ENCODE peak calls at places on chromosomes 16 and 17, in eight cellular contexts. R is pancreas, N is mucosa of descending colon, T is endothelial cell of umbilical vein, V is epithelial cell of esophagus, O is AG09309, X is AG09319, W is ascending aorta. L is an unnamed sample.
A peak's percentile ranks its signal among the peaks of the same experiment; 100 is the strongest.

GRCh38 chr17:78687125-78687524 is 94.9 kb downstream of the CYTH1 start:
- DNase-seq in N (no peak), R (no peak), V (no peak), O (no peak), W (no peak), T (no peak), X (no peak), L (no peak)

GRCh38 chr17:4074831-4075495 is 67.9 kb downstream of the ZZEF1 start:
- DNase-seq in X (no peak), N (no peak), T (peak; percentile 43), O (no peak), R (peak; percentile 43), W (no peak), V (peak; percentile 61), L (peak; percentile 71)

GRCh38 chr16:566475-567361 is at the start of gene NHLRC4:
- DNase-seq in W (no peak), V (peak; percentile 54), X (no peak), O (no peak), T (peak; percentile 65), N (peak; percentile 72), R (no peak), L (no peak)

GRCh38 chr16:49327466-49327865 is 45.8 kb upstream of the CBLN1 start:
- DNase-seq in V (no peak), T (no peak), W (no peak), N (no peak), X (no peak), R (peak; percentile 65), O (no peak), L (no peak)

GRCh38 chr16:89378947-89379771 is 111.2 kb downstream of the ANKRD11 start:
- DNase-seq in V (peak; percentile 77), R (no peak), X (no peak), W (no peak), T (no peak), O (no peak), N (no peak), L (peak; percentile 32)

GRCh38 chr17:49299996-49300395 is 62.1 kb downstream of the ZNF652 start:
- DNase-seq in T (no peak), O (no peak), V (no peak), N (no peak), X (no peak), W (no peak), R (no peak), L (no peak)

GRCh38 chr17:79690988-79691836 is 39.5 kb upstream of the ENPP7 start:
- DNase-seq in X (no peak), R (no peak), V (no peak), O (no peak), T (no peak), N (no peak), W (no peak), L (no peak)

GRCh38 chr17:4538236-4539002 is 16.8 kb downstream of the MYBBP1A start:
- DNase-seq in R (no peak), X (no peak), O (no peak), V (no peak), N (no peak), T (no peak), W (no peak), L (no peak)

GRCh38 chr16:57530531-57531252 is 5.7 kb downstream of the CCDC102A start:
- DNase-seq in O (no peak), T (no peak), R (no peak), N (no peak), W (no peak), V (no peak), X (no peak), L (no peak)

GRCh38 chr16:19095699-19096098 is 18.1 kb upstream of the ITPRIPL2 start:
- DNase-seq in T (no peak), N (no peak), V (peak; percentile 68), R (no peak), O (no peak), W (no peak), X (no peak), L (peak; percentile 78)

GRCh38 chr16:70395345-70395901 is 43.5 kb downstream of the ST3GAL2 start:
- DNase-seq in R (peak; percentile 56), V (peak; percentile 51), T (peak; percentile 59), N (peak; percentile 92), X (no peak), O (no peak), W (no peak), L (peak; percentile 64)
- TF ChIP-seq CTCF in R (peak; percentile 71), V (peak; percentile 49), T (peak; percentile 76), N (peak; percentile 64), X (peak; percentile 66), O (peak; percentile 77), W (peak; percentile 36), L (peak; percentile 59)

DNA sequence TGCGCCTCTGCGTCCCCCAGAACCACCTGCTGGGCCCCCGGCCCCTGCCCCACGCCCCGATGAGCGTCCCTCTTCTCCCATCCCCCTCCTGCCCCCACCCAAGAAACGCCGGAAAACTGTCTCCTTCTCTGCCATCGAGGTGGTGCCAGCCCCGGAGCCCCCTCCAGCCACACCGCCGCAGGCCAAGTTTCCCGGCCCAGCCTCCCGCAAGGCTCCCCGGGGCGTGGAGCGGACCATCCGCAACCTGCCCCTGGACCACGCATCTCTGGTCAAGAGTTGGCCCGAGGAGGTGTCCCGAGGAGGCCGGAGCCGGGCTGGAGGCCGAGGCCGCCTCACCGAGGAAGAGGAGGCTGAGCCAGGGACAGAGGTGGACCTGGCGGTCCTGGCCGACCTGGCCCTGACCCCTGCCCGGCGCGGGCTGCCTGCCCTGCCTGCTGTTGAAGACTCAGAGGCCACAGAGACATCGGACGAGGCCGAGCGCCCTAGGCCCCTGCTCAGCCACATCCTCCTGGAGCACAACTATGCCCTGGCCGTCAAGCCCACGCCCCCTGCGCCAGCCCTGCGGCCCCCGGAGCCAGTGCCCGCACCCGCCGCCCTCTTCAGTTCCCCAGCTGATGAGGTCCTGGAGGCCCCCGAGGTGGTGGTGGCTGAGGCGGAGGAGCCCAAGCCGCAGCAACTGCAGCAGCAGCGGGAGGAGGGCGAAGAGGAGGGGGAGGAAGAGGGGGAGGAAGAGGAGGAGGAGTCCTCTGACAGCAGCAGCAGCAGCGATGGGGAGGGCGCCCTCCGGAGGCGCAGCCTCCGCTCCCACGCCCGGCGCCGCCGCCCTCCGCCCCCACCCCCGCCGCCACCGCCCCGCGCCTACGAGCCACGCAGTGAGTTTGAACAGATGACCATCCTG is 5.6 kb upstream of the HSD3B7 start:
- DNase-seq in R (no peak), O (no peak), W (no peak), X (no peak), T (no peak), N (no peak), V (no peak), L (no peak)
- TF ChIP-seq CTCF in R (no peak), O (no peak), W (no peak), X (no peak), T (no peak), N (no peak), V (no peak), L (no peak)

GRCh38 chr16:68234188-68235104 is 1.5 kb downstream of the ESRP2 start:
- DNase-seq in O (no peak), T (no peak), W (no peak), V (peak; percentile 93), N (peak; percentile 96), X (no peak), R (peak; percentile 99), L (peak; percentile 42)

GRCh38 chr16:68233835-68234187 is 2.1 kb downstream of the ESRP2 start:
- DNase-seq in V (no peak), O (no peak), X (no peak), T (no peak), N (no peak), R (no peak), W (no peak), L (no peak)

GRCh38 chr16:68236804-68237242 is 896 bp upstream of the ESRP2 start:
- DNase-seq in R (no peak), T (peak; percentile 40), N (peak; percentile 67), V (no peak), O (no peak), W (no peak), X (no peak), L (no peak)

GRCh38 chr16:68235882-68236803 is at the start of gene ESRP2:
- DNase-seq in V (peak; percentile 97), T (no peak), W (no peak), O (no peak), X (no peak), N (peak; percentile 95), R (peak; percentile 95), L (peak; percentile 85)

GRCh38 chr16:68235105-68235881 is 634 bp downstream of the ESRP2 start:
- DNase-seq in R (peak; percentile 74), V (peak; percentile 82), O (no peak), N (peak; percentile 71), X (no peak), W (no peak), T (no peak), L (peak; percentile 65)
- TF ChIP-seq CTCF in R (no peak), V (peak; percentile 30), O (no peak), N (no peak), X (no peak), W (no peak), T (no peak), L (no peak)

GRCh38 chr16:2785101-2785991 is 2.0 kb downstream of the PRSS33 start:
- DNase-seq in N (peak; percentile 60), R (peak; percentile 3), T (no peak), O (no peak), V (no peak), W (no peak), X (no peak), L (no peak)
- TF ChIP-seq CTCF in N (no peak), R (no peak), T (no peak), O (peak; percentile 11), V (peak; percentile 2), W (no peak), X (no peak), L (no peak)

DNA sequence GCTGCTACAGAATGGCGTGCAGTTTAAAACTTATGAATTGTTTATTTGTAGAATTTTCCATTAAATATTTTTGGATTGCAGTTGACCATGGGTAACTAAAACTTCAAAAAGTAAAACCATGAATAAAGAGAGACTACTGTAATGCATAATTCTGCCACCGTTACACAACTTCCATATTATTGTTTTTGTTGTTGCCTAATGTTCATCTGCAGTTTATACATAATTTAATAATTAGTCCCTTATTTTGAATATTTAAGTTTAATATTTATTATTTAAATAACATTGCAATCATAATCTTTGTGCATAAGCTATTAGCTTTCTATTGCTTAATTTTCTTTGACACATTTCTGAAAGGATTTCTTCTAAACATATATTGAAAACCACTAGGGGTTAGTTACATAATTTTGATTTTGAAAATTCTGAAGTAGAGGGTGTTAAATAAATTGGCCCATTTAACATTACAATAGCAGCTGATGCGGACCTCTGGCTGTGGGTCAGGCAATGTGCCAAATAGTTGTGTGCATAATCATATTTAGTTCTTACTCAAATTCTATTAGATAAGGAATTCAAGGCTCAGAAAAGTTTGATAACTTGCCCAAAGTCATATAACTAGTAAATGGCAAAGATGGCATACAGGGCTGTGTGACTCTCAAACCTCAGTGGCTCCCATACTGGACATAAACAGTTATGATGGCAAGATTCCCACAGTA is 31.1 kb downstream of the PPM1E start:
- DNase-seq in W (no peak), X (peak; percentile 69), N (no peak), R (no peak), O (peak; percentile 45), V (peak; percentile 62), T (peak; percentile 46), L (peak; percentile 48)
- TF ChIP-seq CTCF in W (no peak), X (no peak), N (no peak), R (no peak), O (no peak), V (no peak), T (no peak), L (no peak)

GRCh38 chr17:75504347-75505151 is 10.8 kb downstream of the CASKIN2 start:
- DNase-seq in T (no peak), N (peak; percentile 67), W (no peak), R (peak; percentile 45), O (no peak), V (peak; percentile 52), X (no peak), L (peak; percentile 55)
- TF ChIP-seq CTCF in T (peak; percentile 34), N (peak; percentile 46), W (no peak), R (peak; percentile 48), O (peak; percentile 71), V (peak; percentile 70), X (peak; percentile 43), L (peak; percentile 68)

GRCh38 chr17:42744283-42744805 is 496 bp downstream of the EZH1 start:
- DNase-seq in O (no peak), N (peak; percentile 87), X (no peak), T (no peak), R (peak; percentile 82), W (peak; percentile 41), V (peak; percentile 66), L (peak; percentile 64)
- TF ChIP-seq CTCF in O (no peak), N (no peak), X (no peak), T (no peak), R (no peak), W (no peak), V (no peak), L (peak; percentile 5)